ENCODE peak calls at places on chromosomes 7 and 10, in seven cellular contexts. N is posterior vena cava, Q is thyroid gland, Y is NCI-H82, X is body of pancreas, E is C1 segment of cervical spinal cord, J is T-helper 22 cell. K is an unnamed sample.

GRCh38 chr7:151059362-151060112 is at the start of gene SLC4A2:
- DNase-seq in N (peak), Q (peak), Y (peak), X (peak), E (peak), J (peak), K (peak)

GRCh38 chr7:50687575-50688261 is 95.0 kb downstream of the GRB10 start:
- DNase-seq in N (no peak), Q (no peak), Y (no peak), X (no peak), E (no peak), J (no peak), K (no peak)

GRCh38 chr7:134376693-134377092 is 60.0 kb upstream of the SLC35B4 start:
- DNase-seq in N (no peak), Q (no peak), Y (no peak), X (no peak), E (no peak), J (no peak), K (no peak)

GRCh38 chr7:129231666-129232065 is 6.8 kb downstream of the AHCYL2 start:
- DNase-seq in N (no peak), Q (no peak), Y (no peak), X (no peak), E (no peak), J (no peak), K (no peak)

GRCh38 chr7:72317335-72317734 is 94.8 kb downstream of the CALN1 start:
- DNase-seq in N (no peak), Q (no peak), Y (no peak), X (no peak), E (no peak), J (no peak), K (no peak)

GRCh38 chr7:68938151-68938550 is 660.1 kb upstream of the AUTS2 start:
- DNase-seq in N (no peak), Q (no peak), Y (no peak), X (no peak), E (no peak), J (no peak), K (no peak)

GRCh38 chr10:15427836-15428414 is 56.8 kb upstream of the FAM171A1 start:
- DNase-seq in N (no peak), Q (no peak), Y (peak), X (no peak), E (no peak), J (no peak), K (no peak)

GRCh38 chr10:80201592-80202256 is 3.6 kb downstream of the ANXA11 start:
- DNase-seq in N (no peak), Q (no peak), Y (no peak), X (peak), E (no peak), J (no peak), K (no peak)

GRCh38 chr10:63414481-63415260 is 51.1 kb downstream of the JMJD1C start:
- DNase-seq in N (no peak), Q (no peak), Y (no peak), X (no peak), E (no peak), J (no peak), K (no peak)

GRCh38 chr7:73851410-73852338 is 9.3 kb upstream of the TMEM270 start:
- DNase-seq in N (no peak), Q (no peak), Y (no peak), X (no peak), E (no peak), J (peak), K (peak)

GRCh38 chr7:43076606-43077005 is 35.8 kb upstream of the HECW1 start:
- DNase-seq in N (no peak), Q (peak), Y (no peak), X (no peak), E (no peak), J (no peak), K (no peak)

GRCh38 chr7:75734586-75735047 is 4.1 kb downstream of the HIP1 start:
- DNase-seq in N (no peak), Q (no peak), Y (peak), X (no peak), E (no peak), J (no peak), K (no peak)

GRCh38 chr10:113499066-113499465 is 53.8 kb upstream of the HABP2 start:
- DNase-seq in N (no peak), Q (peak), Y (no peak), X (no peak), E (no peak), J (no peak), K (no peak)

GRCh38 chr7:141158562-141158961 is 84.7 kb downstream of the TMEM178B start:
- DNase-seq in N (peak), Q (peak), Y (no peak), X (peak), E (no peak), J (no peak), K (no peak)

GRCh38 chr7:47743898-47744612 is 162.1 kb upstream of the TNS3 start:
- DNase-seq in N (no peak), Q (no peak), Y (no peak), X (no peak), E (no peak), J (no peak), K (no peak)

GRCh38 chr10:121449457-121450045 is 148.7 kb downstream of the FGFR2 start:
- DNase-seq in N (no peak), Q (peak), Y (no peak), X (peak), E (no peak), J (no peak), K (no peak)

GRCh38 chr7:98097042-98097645 is 9.5 kb upstream of the LMTK2 start:
- DNase-seq in N (no peak), Q (no peak), Y (no peak), X (no peak), E (no peak), J (no peak), K (no peak)